ENCODE peak calls at places on chromosomes 3 and 15, in six cellular contexts. One of them, this sample, is unnamed.

GRCh38 chr3:61564405-61565059 is 3.2 kb downstream of the PTPRG start:
- DNase-seq in HepG2: no peak
- DNase-seq in A549: no peak
- DNase-seq in HEK293T: no peak
- DNase-seq in IMR-90: peak; percentile 61
- DNase-seq in K562: peak; percentile 7
- DNase-seq in this sample: no peak

GRCh38 chr3:179074656-179075055 is 3.0 kb upstream of the ZMAT3 start:
- DNase-seq in HepG2: no peak
- DNase-seq in A549: no peak
- DNase-seq in HEK293T: no peak
- DNase-seq in IMR-90: no peak
- DNase-seq in K562: peak; percentile 28
- DNase-seq in this sample: no peak

GRCh38 chr15:88704791-88705768 is 66.3 kb downstream of the ISG20 start:
- DNase-seq in HepG2: no peak
- DNase-seq in A549: no peak
- DNase-seq in HEK293T: no peak
- DNase-seq in IMR-90: no peak
- DNase-seq in K562: no peak
- DNase-seq in this sample: no peak

GRCh38 chr15:68511073-68511991 is 67.5 kb upstream of the CORO2B start:
- DNase-seq in HepG2: no peak
- DNase-seq in A549: no peak
- DNase-seq in HEK293T: no peak
- DNase-seq in IMR-90: peak; percentile 57
- DNase-seq in K562: no peak
- DNase-seq in this sample: no peak

GRCh38 chr3:156321934-156322333 is 201.6 kb downstream of the KCNAB1 start:
- DNase-seq in HepG2: no peak
- DNase-seq in A549: no peak
- DNase-seq in HEK293T: no peak
- DNase-seq in IMR-90: no peak
- DNase-seq in K562: no peak
- DNase-seq in this sample: no peak

GRCh38 chr3:190041333-190042041 is 79.2 kb downstream of the P3H2 start:
- DNase-seq in HepG2: no peak
- DNase-seq in A549: no peak
- DNase-seq in HEK293T: no peak
- DNase-seq in IMR-90: peak; percentile 69
- DNase-seq in K562: no peak
- DNase-seq in this sample: peak; percentile 11

GRCh38 chr3:13242364-13242737 is 169.1 kb upstream of the IQSEC1 start:
- DNase-seq in HepG2: no peak
- DNase-seq in A549: no peak
- DNase-seq in HEK293T: no peak
- DNase-seq in IMR-90: no peak
- DNase-seq in K562: no peak
- DNase-seq in this sample: no peak

GRCh38 chr3:194995334-194995733 is 275.6 kb downstream of the XXYLT1 start:
- DNase-seq in HepG2: peak; percentile 72
- DNase-seq in A549: no peak
- DNase-seq in HEK293T: no peak
- DNase-seq in IMR-90: no peak
- DNase-seq in K562: no peak
- DNase-seq in this sample: no peak

GRCh38 chr15:70832176-70832575 is 21.8 kb downstream of the LARP6 start:
- DNase-seq in HepG2: no peak
- DNase-seq in A549: no peak
- DNase-seq in HEK293T: no peak
- DNase-seq in IMR-90: no peak
- DNase-seq in K562: no peak
- DNase-seq in this sample: no peak

GRCh38 chr15:80433836-80434235 is 29.7 kb downstream of the ARNT2 start:
- DNase-seq in HepG2: no peak
- DNase-seq in A549: no peak
- DNase-seq in HEK293T: no peak
- DNase-seq in IMR-90: no peak
- DNase-seq in K562: no peak
- DNase-seq in this sample: no peak

GRCh38 chr3:128009952-128010846 is 42.0 kb upstream of the SEC61A1 start:
- DNase-seq in HepG2: peak; percentile 29
- DNase-seq in A549: peak; percentile 14
- DNase-seq in HEK293T: no peak
- DNase-seq in IMR-90: peak; percentile 50
- DNase-seq in K562: no peak
- DNase-seq in this sample: no peak

GRCh38 chr15:90336705-90337141 is 15.4 kb upstream of the ZNF774 start:
- DNase-seq in HepG2: no peak
- DNase-seq in A549: peak; percentile 69
- DNase-seq in HEK293T: no peak
- DNase-seq in IMR-90: peak; percentile 85
- DNase-seq in K562: no peak
- DNase-seq in this sample: no peak

GRCh38 chr15:55917881-55918296 is 75.5 kb downstream of the NEDD4 start:
- DNase-seq in HepG2: peak; percentile 58
- DNase-seq in A549: peak; percentile 91
- DNase-seq in HEK293T: peak; percentile 12
- DNase-seq in IMR-90: peak; percentile 96
- DNase-seq in K562: peak; percentile 7
- DNase-seq in this sample: no peak

GRCh38 chr15:90362936-90363212 is 10.8 kb downstream of the ZNF774 start:
- DNase-seq in HepG2: no peak
- DNase-seq in A549: no peak
- DNase-seq in HEK293T: no peak
- DNase-seq in IMR-90: peak; percentile 92
- DNase-seq in K562: no peak
- DNase-seq in this sample: no peak

GRCh38 chr15:80177151-80177550 is 24.4 kb downstream of the FAH start:
- DNase-seq in HepG2: no peak
- DNase-seq in A549: no peak
- DNase-seq in HEK293T: no peak
- DNase-seq in IMR-90: no peak
- DNase-seq in K562: no peak
- DNase-seq in this sample: no peak

GRCh38 chr15:66462630-66463029 is 34.9 kb downstream of the SNAPC5 start:
- DNase-seq in HepG2: no peak
- DNase-seq in A549: no peak
- DNase-seq in HEK293T: no peak
- DNase-seq in IMR-90: peak; percentile 12
- DNase-seq in K562: no peak
- DNase-seq in this sample: no peak

GRCh38 chr3:154981201-154981600 is 98.9 kb upstream of the MME start:
- DNase-seq in HepG2: no peak
- DNase-seq in A549: no peak
- DNase-seq in HEK293T: no peak
- DNase-seq in IMR-90: peak; percentile 31
- DNase-seq in K562: no peak
- DNase-seq in this sample: no peak

GRCh38 chr3:72312339-72312738 is 527.4 kb upstream of the PROK2 start:
- DNase-seq in HepG2: no peak
- DNase-seq in A549: no peak
- DNase-seq in HEK293T: no peak
- DNase-seq in IMR-90: no peak
- DNase-seq in K562: no peak
- DNase-seq in this sample: peak; percentile 26

GRCh38 chr15:57122080-57122845 is 203.8 kb downstream of the TCF12 start:
- DNase-seq in HepG2: no peak
- DNase-seq in A549: no peak
- DNase-seq in HEK293T: no peak
- DNase-seq in IMR-90: no peak
- DNase-seq in K562: no peak
- DNase-seq in this sample: no peak

GRCh38 chr3:127888564-127889107 is 26.4 kb upstream of the KBTBD12 start:
- DNase-seq in HepG2: no peak
- DNase-seq in A549: no peak
- DNase-seq in HEK293T: no peak
- DNase-seq in IMR-90: no peak
- DNase-seq in K562: no peak
- DNase-seq in this sample: no peak

GRCh38 chr3:110198717-110199587 is 861.6 kb upstream of the DPPA4 start:
- DNase-seq in HepG2: no peak
- DNase-seq in A549: no peak
- DNase-seq in HEK293T: no peak
- DNase-seq in IMR-90: no peak
- DNase-seq in K562: no peak
- DNase-seq in this sample: no peak

GRCh38 chr3:1591327-1592028 is 498.7 kb downstream of the CNTN6 start:
- DNase-seq in HepG2: no peak
- DNase-seq in A549: no peak
- DNase-seq in HEK293T: no peak
- DNase-seq in IMR-90: no peak
- DNase-seq in K562: no peak
- DNase-seq in this sample: no peak

GRCh38 chr15:39591141-39591895 is 10.4 kb downstream of the THBS1 start:
- DNase-seq in HepG2: no peak
- DNase-seq in A549: no peak
- DNase-seq in HEK293T: no peak
- DNase-seq in IMR-90: peak; percentile 41
- DNase-seq in K562: no peak
- DNase-seq in this sample: no peak

GRCh38 chr3:64797000-64797399 is 109.2 kb upstream of the ADAMTS9 start:
- DNase-seq in HepG2: no peak
- DNase-seq in A549: no peak
- DNase-seq in HEK293T: no peak
- DNase-seq in IMR-90: no peak
- DNase-seq in K562: no peak
- DNase-seq in this sample: no peak

GRCh38 chr3:112793311-112794081 is 53.2 kb downstream of the CD200R1L start:
- DNase-seq in HepG2: no peak
- DNase-seq in A549: no peak
- DNase-seq in HEK293T: no peak
- DNase-seq in IMR-90: no peak
- DNase-seq in K562: no peak
- DNase-seq in this sample: no peak

GRCh38 chr3:113103588-113103987 is 107.8 kb upstream of the BOC start:
- DNase-seq in HepG2: peak; percentile 71
- DNase-seq in A549: no peak
- DNase-seq in HEK293T: no peak
- DNase-seq in IMR-90: no peak
- DNase-seq in K562: no peak
- DNase-seq in this sample: no peak

DNA sequence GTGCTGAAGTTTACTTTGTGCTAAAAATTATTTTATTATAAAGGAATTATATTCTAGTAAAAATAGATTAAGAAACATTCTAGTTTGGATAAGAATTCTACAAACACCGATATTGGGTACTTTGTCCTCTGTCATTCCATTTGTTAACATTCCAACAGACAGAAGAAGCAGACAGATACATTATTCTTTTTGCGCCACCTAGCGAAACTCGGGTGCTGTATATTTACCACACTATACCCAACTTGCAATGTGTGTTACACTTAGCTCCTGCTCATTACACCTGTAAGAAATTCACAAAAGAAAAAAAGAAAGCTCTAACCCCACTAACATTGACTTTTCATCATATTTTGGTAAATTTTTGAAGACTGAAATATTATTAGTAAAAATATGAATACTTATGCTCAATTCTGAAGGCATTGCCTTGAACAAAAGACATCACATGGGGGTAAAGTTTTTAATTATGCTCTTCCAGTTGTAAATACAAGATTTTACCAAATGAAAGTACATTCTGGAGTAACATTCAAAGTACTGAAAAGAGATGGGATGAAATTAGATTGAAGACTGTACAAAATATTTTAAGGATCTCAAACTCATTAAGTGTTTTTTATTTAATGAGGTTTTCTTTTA is 136.5 kb upstream of the MLF1 start:
- DNase-seq in HepG2: peak; percentile 78
- DNase-seq in A549: peak; percentile 72
- DNase-seq in HEK293T: peak; percentile 51
- DNase-seq in IMR-90: peak; percentile 60
- DNase-seq in K562: peak; percentile 11
- DNase-seq in this sample: peak; percentile 40
- TF ChIP-seq BHLHE40 in HepG2: no peak
- TF ChIP-seq BHLHE40 in A549: no peak
- TF ChIP-seq BHLHE40 in HEK293T: no peak
- TF ChIP-seq BHLHE40 in IMR-90: no peak
- TF ChIP-seq BHLHE40 in K562: no peak
- TF ChIP-seq BHLHE40 in this sample: no peak

DNA sequence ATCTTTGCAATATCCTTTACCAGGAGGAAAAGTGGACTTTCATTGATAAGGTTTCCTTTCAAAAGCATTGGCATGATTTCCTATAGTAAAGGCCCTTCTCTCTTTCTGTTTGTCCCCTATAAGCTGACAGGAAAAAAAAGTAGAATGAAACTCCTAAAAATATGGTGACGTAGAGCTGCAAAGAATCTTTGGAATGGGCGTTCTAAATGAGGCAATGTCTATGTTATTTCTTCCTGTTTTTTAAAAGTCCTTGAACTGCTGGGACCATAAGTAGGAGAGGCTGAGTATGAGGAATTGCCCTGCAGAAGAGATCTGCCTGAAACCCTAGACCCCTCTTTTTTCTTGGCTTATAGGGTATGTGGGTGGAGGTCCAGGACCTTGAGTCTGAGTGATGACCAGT is 17.2 kb downstream of the ST3GAL6 start:
- DNase-seq in HepG2: no peak
- DNase-seq in A549: no peak
- DNase-seq in HEK293T: no peak
- DNase-seq in IMR-90: no peak
- DNase-seq in K562: no peak
- DNase-seq in this sample: no peak
- TF ChIP-seq BHLHE40 in HepG2: no peak
- TF ChIP-seq BHLHE40 in A549: no peak
- TF ChIP-seq BHLHE40 in HEK293T: no peak
- TF ChIP-seq BHLHE40 in IMR-90: no peak
- TF ChIP-seq BHLHE40 in K562: no peak
- TF ChIP-seq BHLHE40 in this sample: no peak

DNA sequence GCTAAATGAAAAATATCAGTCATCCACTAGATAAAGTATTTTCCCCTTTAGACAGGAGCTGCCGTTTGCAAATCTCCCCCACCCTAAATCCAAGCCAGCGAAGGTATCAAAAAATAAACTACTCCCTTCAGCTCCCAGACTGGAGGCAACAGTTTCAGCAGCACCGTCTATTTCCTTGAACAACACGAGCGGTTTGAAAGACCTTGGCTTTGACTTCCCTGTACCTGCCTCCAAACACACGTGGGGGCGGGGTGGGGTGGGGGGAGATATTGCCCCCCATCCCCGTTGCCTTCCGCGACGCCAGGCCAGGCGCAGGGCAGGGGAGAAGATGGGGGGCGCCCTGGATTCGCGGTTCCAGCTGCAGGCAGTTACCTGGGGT is 804 bp upstream of the CACNA1D start:
- DNase-seq in HepG2: no peak
- DNase-seq in A549: no peak
- DNase-seq in HEK293T: no peak
- DNase-seq in IMR-90: no peak
- DNase-seq in K562: no peak
- DNase-seq in this sample: no peak
- TF ChIP-seq BHLHE40 in HepG2: no peak
- TF ChIP-seq BHLHE40 in A549: no peak
- TF ChIP-seq BHLHE40 in HEK293T: no peak
- TF ChIP-seq BHLHE40 in IMR-90: no peak
- TF ChIP-seq BHLHE40 in K562: no peak
- TF ChIP-seq BHLHE40 in this sample: no peak

DNA sequence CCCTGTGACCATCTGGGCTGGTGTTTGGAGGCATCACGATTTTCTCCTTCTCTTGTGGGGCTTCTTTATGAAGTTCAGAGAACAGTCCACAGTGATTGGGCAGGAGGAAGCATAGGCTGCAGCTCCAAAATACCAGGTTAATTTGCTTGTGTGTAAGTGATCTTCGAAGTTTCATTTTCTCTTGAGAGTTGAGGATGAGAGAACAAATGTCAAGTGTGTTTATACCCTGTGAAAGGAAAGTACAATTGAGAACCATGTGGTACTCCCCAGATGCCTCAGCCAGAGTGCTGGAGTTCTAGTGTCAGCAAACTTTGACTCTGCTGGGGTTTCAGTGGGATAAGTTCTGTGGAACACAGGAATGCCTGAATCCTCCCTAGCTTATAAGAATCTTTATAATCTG is 357.1 kb upstream of the CFAP20DC start:
- DNase-seq in HepG2: no peak
- DNase-seq in A549: no peak
- DNase-seq in HEK293T: no peak
- DNase-seq in IMR-90: no peak
- DNase-seq in K562: no peak
- DNase-seq in this sample: peak; percentile 53
- TF ChIP-seq BHLHE40 in HepG2: no peak
- TF ChIP-seq BHLHE40 in A549: no peak
- TF ChIP-seq BHLHE40 in HEK293T: no peak
- TF ChIP-seq BHLHE40 in IMR-90: no peak
- TF ChIP-seq BHLHE40 in K562: no peak
- TF ChIP-seq BHLHE40 in this sample: no peak

This sample was measured in GM12878.